ENCODE peak calls at places on chromosome 6, in ten cellular contexts. C is PC-9, W is mammary epithelial cell, S is mesenchymal stem cell, G is PC-3, X is fibroblast of lung, F is H1, U is hepatocyte, O is GM23248, A is H9. N is an unnamed sample. For H3K4me1, the result is how much of the 10 kb centered on the place peaks cover.

GRCh38 chr6:123016431-123017110 is 20.5 kb downstream of the CLVS2 start:
- DNase-seq in C (no peak), W (no peak), S (no peak), G (no peak), X (no peak), F (no peak), U (no peak), O (no peak), A (no peak), N (no peak)

GRCh38 chr6:155182103-155182502 is 81.7 kb upstream of the CLDN20 start:
- DNase-seq in C (no peak), W (no peak), S (no peak), G (no peak), X (no peak), F (no peak), U (no peak), O (no peak), A (no peak), N (no peak)

GRCh38 chr6:88865275-88865674 is 98.1 kb downstream of the RNGTT start:
- DNase-seq in C (no peak), W (no peak), S (no peak), G (peak), X (no peak), F (no peak), U (no peak), O (no peak), A (no peak), N (no peak)

GRCh38 chr6:52839124-52840055 is 1.2 kb downstream of the GSTA5 start:
- DNase-seq in C (peak), W (peak), S (peak), G (peak), X (peak), F (peak), U (peak), O (peak), A (peak), N (no peak)

GRCh38 chr6:145070791-145071190 is 664.5 kb downstream of the EPM2A start:
- DNase-seq in C (no peak), W (no peak), S (peak), G (peak), X (peak), F (no peak), U (no peak), O (peak), A (no peak), N (peak)

GRCh38 chr6:142802124-142802523 is 142.9 kb downstream of the HIVEP2 start:
- DNase-seq in C (peak), W (peak), S (peak), G (peak), X (peak), F (no peak), U (peak), O (peak), A (no peak), N (peak)

GRCh38 chr6:7787137-7787575 is 61.3 kb downstream of the BMP6 start:
- DNase-seq in C (no peak), W (peak), S (peak), G (no peak), X (peak), F (no peak), U (peak), O (peak), A (no peak), N (peak)

GRCh38 chr6:7587631-7588100 is 2.3 kb upstream of the SNRNP48 start:
- DNase-seq in C (peak), W (peak), S (peak), G (peak), X (no peak), F (no peak), U (peak), O (peak), A (no peak), N (peak)

GRCh38 chr6:108850669-108851467 is 2.6 kb downstream of the ARMC2 start:
- DNase-seq in C (peak), W (no peak), S (no peak), G (no peak), X (peak), F (no peak), U (no peak), O (no peak), A (no peak), N (no peak)

GRCh38 chr6:1381397-1382330 is 7.7 kb upstream of the FOXF2 start:
- DNase-seq in C (no peak), W (no peak), S (no peak), G (peak), X (peak), F (no peak), U (peak), O (peak), A (peak), N (no peak)

GRCh38 chr6:119096683-119097310 is 18.3 kb upstream of the FAM184A start:
- DNase-seq in C (no peak), W (peak), S (no peak), G (no peak), X (peak), F (no peak), U (peak), O (peak), A (no peak), N (peak)

GRCh38 chr6:43768983-43769525 is 957 bp upstream of the VEGFA start:
- DNase-seq in C (no peak), W (no peak), S (no peak), G (no peak), X (peak), F (no peak), U (peak), O (peak), A (no peak), N (peak)

GRCh38 chr6:21616005-21616404 is 22.5 kb downstream of the SOX4 start:
- DNase-seq in C (peak), W (no peak), S (no peak), G (no peak), X (no peak), F (no peak), U (no peak), O (no peak), A (no peak), N (no peak)

GRCh38 chr6:136990754-136991153 is 54.0 kb downstream of the IL20RA start:
- DNase-seq in C (no peak), W (no peak), S (no peak), G (no peak), X (no peak), F (no peak), U (no peak), O (no peak), A (no peak), N (no peak)
- H2AFZ ChIP-seq in C (peak), W (no peak), S (no peak), G (no peak), X (no peak), F (peak), U (no peak), O (no peak), A (no peak), N (no peak)

GRCh38 chr6:15325540-15325955 is 79.7 kb downstream of the JARID2 start:
- DNase-seq in C (no peak), W (no peak), S (no peak), G (no peak), X (no peak), F (no peak), U (no peak), O (no peak), A (no peak), N (no peak)

GRCh38 chr6:15326072-15326614 is 80.3 kb downstream of the JARID2 start:
- DNase-seq in C (no peak), W (no peak), S (no peak), G (no peak), X (no peak), F (no peak), U (no peak), O (no peak), A (no peak), N (no peak)

GRCh38 chr6:15329154-15329781 is 83.4 kb downstream of the JARID2 start:
- DNase-seq in C (no peak), W (peak), S (peak), G (peak), X (peak), F (no peak), U (no peak), O (peak), A (no peak), N (peak)

GRCh38 chr6:15324427-15324985 is 78.6 kb downstream of the JARID2 start:
- DNase-seq in C (no peak), W (no peak), S (no peak), G (no peak), X (no peak), F (no peak), U (no peak), O (no peak), A (no peak), N (no peak)

GRCh38 chr6:15327271-15327670 is 81.4 kb downstream of the JARID2 start:
- DNase-seq in C (no peak), W (no peak), S (no peak), G (peak), X (no peak), F (no peak), U (no peak), O (no peak), A (no peak), N (no peak)
- H3K4me1 ChIP-seq in C (half or more), W (half or more), S (under half), G (under half), X (under half), F (under half), U (under half), O (under half), A (under half), N (half or more)

DNA sequence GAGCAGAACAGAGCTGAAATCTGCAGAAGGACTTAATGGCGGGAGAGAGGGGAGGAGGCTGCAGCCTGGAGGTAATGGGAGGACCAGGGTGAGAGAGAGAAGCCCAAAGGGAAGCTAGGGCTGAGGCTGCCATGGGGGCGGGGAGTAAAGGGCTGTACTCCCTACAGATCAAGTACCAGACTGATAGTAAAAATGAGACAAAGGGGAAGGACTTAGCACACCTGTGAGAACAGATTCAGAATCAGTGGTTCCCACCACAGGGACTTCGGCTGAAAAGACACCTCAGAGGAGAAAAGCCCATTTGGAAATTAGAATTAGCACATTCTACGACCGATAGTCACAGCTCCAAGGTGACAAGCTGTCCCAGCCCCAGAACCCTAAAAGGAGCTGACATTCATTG is 6.4 kb upstream of the TBXT start:
- DNase-seq in C (no peak), W (no peak), S (no peak), G (no peak), X (no peak), F (no peak), U (no peak), O (no peak), A (no peak), N (no peak)
- H2AFZ ChIP-seq in C (no peak), W (no peak), S (no peak), G (no peak), X (no peak), F (no peak), U (no peak), O (no peak), A (no peak), N (no peak)

GRCh38 chr6:35049346-35049745 is 91.8 kb downstream of the TCP11 start:
- DNase-seq in C (no peak), W (no peak), S (no peak), G (no peak), X (no peak), F (no peak), U (no peak), O (no peak), A (no peak), N (no peak)

GRCh38 chr6:35047265-35048011 is 93.7 kb downstream of the TCP11 start:
- DNase-seq in C (no peak), W (no peak), S (peak), G (no peak), X (peak), F (no peak), U (no peak), O (peak), A (no peak), N (peak)

GRCh38 chr6:35046862-35047261 is 94.3 kb downstream of the TCP11 start:
- DNase-seq in C (no peak), W (peak), S (no peak), G (no peak), X (no peak), F (no peak), U (no peak), O (peak), A (no peak), N (no peak)

GRCh38 chr6:35048631-35049083 is 92.5 kb downstream of the TCP11 start:
- DNase-seq in C (no peak), W (no peak), S (peak), G (no peak), X (peak), F (no peak), U (peak), O (peak), A (peak), N (peak)

DNA sequence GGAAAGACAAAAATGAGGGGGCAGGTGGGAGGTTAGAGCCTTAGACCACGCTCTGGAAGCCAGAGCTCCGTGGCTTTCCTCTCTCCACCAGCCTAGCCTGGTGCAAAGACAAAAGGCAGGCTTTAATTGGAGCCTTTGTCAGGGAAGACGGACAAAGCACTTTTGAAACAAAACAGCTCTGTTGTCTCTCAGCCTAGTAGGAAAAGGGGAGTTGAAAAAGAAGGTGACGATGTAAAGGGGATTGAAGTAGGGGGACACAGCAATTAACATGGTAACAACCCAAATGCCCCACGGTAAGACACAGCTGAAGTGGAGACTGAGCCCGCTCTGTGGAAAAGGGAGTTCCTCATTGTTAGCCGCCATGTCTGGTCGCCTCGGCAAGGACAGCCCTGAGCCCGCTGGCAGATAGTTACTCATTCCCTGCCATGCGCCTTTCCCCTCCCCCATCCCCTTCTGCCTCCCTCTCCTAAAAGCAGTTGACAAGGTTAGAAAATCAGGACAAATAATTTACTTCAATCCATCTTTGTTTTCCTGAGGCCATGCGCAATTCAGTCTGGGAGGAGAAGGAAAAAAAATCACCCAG is 93.0 kb downstream of the TCP11 start:
- DNase-seq in C (no peak), W (no peak), S (no peak), G (no peak), X (no peak), F (no peak), U (peak), O (peak), A (peak), N (no peak)
- H3K4me1 ChIP-seq in C (under half), W (under half), S (under half), G (under half), X (under half), F (under half), U (half or more), O (half or more), A (under half), N (half or more)

DNA sequence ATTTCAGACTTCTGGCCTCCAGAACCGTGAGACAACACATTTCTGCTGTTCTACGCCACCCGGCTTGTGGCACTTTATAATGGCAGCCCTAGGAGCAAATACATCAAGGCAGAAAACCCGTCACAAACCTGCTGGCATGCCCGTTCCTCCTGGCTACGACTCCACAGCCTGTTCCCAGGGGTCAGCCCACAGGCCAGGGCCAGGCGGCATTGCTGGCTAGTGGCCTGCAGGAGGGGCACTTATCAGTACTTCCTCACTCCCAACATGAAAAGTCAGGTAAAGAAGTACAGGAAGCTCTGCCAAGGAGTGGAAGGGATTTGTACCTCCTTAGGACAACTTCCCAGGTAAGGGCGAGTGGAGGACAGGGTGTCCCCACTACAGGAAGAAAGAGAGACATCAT is 223.1 kb upstream of the AGPAT4 start:
- DNase-seq in C (no peak), W (no peak), S (no peak), G (no peak), X (no peak), F (no peak), U (no peak), O (no peak), A (peak), N (no peak)
- H2AFZ ChIP-seq in C (no peak), W (no peak), S (no peak), G (no peak), X (no peak), F (no peak), U (no peak), O (no peak), A (no peak), N (no peak)

GRCh38 chr6:121885399-121886152 is 450.1 kb downstream of the GJA1 start:
- DNase-seq in C (no peak), W (no peak), S (peak), G (no peak), X (peak), F (no peak), U (peak), O (peak), A (no peak), N (no peak)

GRCh38 chr6:121886223-121886830 is 450.9 kb downstream of the GJA1 start:
- DNase-seq in C (no peak), W (peak), S (peak), G (no peak), X (peak), F (no peak), U (no peak), O (peak), A (no peak), N (no peak)

GRCh38 chr6:121881974-121882667 is 446.7 kb downstream of the GJA1 start:
- DNase-seq in C (no peak), W (peak), S (peak), G (peak), X (peak), F (no peak), U (no peak), O (peak), A (no peak), N (peak)

GRCh38 chr6:121884621-121885020 is 449.2 kb downstream of the GJA1 start:
- DNase-seq in C (no peak), W (no peak), S (peak), G (no peak), X (peak), F (no peak), U (no peak), O (no peak), A (no peak), N (no peak)

DNA sequence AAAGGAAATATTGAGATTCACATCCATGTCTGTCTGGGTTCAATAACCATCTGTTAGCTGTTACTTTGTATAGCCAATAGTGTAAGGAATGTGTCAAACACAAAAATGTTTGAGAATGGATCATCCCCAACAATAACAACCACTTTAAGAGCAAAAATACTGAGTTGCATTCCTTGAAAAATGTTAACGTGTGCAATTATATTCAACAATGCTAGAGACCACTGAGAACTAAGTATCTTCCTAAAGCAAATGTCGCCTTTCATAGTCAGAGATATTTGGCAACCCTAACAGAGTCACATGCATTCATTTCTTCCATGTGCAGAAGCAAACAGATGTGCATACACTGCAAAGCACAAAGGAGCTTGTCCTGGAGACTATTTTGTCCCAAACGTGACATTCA is 448.6 kb downstream of the GJA1 start:
- DNase-seq in C (no peak), W (no peak), S (peak), G (no peak), X (peak), F (no peak), U (no peak), O (no peak), A (no peak), N (peak)
- H3K4me1 ChIP-seq in C (under half), W (under half), S (under half), G (under half), X (under half), F (under half), U (under half), O (half or more), A (under half), N (under half)

GRCh38 chr6:5520796-5521195 is 259.5 kb downstream of the FARS2 start:
- DNase-seq in C (no peak), W (no peak), S (no peak), G (no peak), X (no peak), F (no peak), U (no peak), O (no peak), A (no peak), N (no peak)

GRCh38 chr6:5529015-5529414 is 267.7 kb downstream of the FARS2 start:
- DNase-seq in C (no peak), W (no peak), S (no peak), G (peak), X (no peak), F (no peak), U (no peak), O (peak), A (no peak), N (no peak)

GRCh38 chr6:5521322-5521721 is 260.0 kb downstream of the FARS2 start:
- DNase-seq in C (no peak), W (no peak), S (no peak), G (no peak), X (no peak), F (no peak), U (no peak), O (no peak), A (no peak), N (no peak)

GRCh38 chr6:5522147-5522546 is 260.8 kb downstream of the FARS2 start:
- DNase-seq in C (no peak), W (no peak), S (no peak), G (no peak), X (no peak), F (no peak), U (no peak), O (no peak), A (no peak), N (no peak)

DNA sequence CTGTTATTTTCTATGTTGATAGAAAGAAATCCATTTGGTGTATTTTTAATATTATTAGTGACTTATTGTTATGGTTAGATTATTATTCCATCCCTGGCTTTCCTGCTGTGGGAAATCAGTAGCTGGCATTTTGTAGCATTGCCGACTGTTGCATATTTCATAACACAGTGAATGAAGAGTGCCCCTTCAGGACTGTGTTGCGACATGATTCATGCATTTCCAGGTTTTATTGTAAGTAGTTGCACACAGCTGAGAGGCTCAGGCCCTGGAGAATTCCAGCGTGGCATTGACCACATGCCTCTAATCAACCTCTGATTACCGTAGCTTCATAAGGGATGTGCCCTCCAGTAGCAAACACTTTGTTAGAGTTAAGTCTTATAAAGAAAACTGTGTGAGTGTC is 263.9 kb downstream of the FARS2 start:
- DNase-seq in C (no peak), W (peak), S (peak), G (no peak), X (peak), F (no peak), U (peak), O (peak), A (no peak), N (peak)
- H2AFZ ChIP-seq in C (no peak), W (no peak), S (no peak), G (no peak), X (no peak), F (no peak), U (no peak), O (peak), A (no peak), N (no peak)

GRCh38 chr6:31732029-31732428 is 2.9 kb upstream of the DDAH2 start:
- DNase-seq in C (no peak), W (no peak), S (no peak), G (no peak), X (no peak), F (no peak), U (no peak), O (no peak), A (no peak), N (no peak)
- H3K4me1 ChIP-seq in C (under half), W (under half), S (under half), G (under half), X (under half), F (under half), U (under half), O (under half), A (under half), N (under half)